ENCODE peak calls at places on chromosomes 7 and 10, in nine cellular contexts. One of them, this sample, is unnamed.

GRCh38 chr10:100076750-100077149 is 4.9 kb downstream of the CPN1 start:
- DNase-seq in right cardiac atrium: no peak
- DNase-seq in HCT116: no peak
- DNase-seq in esophagus squamous epithelium: no peak
- DNase-seq in CD8-positive, alpha-beta T cell: no peak
- DNase-seq in neuronal stem cell: no peak
- DNase-seq in stomach: no peak
- DNase-seq in fibroblast of lung: no peak
- DNase-seq in AG04450: no peak
- DNase-seq in this sample: no peak

GRCh38 chr10:46231087-46231486 is 55.7 kb upstream of the ANTXRL start:
- DNase-seq in right cardiac atrium: no peak
- DNase-seq in HCT116: no peak
- DNase-seq in esophagus squamous epithelium: no peak
- DNase-seq in CD8-positive, alpha-beta T cell: no peak
- DNase-seq in neuronal stem cell: no peak
- DNase-seq in stomach: peak
- DNase-seq in fibroblast of lung: no peak
- DNase-seq in AG04450: no peak
- DNase-seq in this sample: no peak

GRCh38 chr10:34091796-34092195 is 723.3 kb downstream of the PARD3 start:
- DNase-seq in right cardiac atrium: no peak
- DNase-seq in HCT116: no peak
- DNase-seq in esophagus squamous epithelium: no peak
- DNase-seq in CD8-positive, alpha-beta T cell: no peak
- DNase-seq in neuronal stem cell: no peak
- DNase-seq in stomach: no peak
- DNase-seq in fibroblast of lung: no peak
- DNase-seq in AG04450: no peak
- DNase-seq in this sample: no peak

GRCh38 chr7:74454059-74454947 is 597 bp downstream of the GTF2IRD1 start:
- DNase-seq in right cardiac atrium: no peak
- DNase-seq in HCT116: no peak
- DNase-seq in esophagus squamous epithelium: no peak
- DNase-seq in CD8-positive, alpha-beta T cell: no peak
- DNase-seq in neuronal stem cell: no peak
- DNase-seq in stomach: no peak
- DNase-seq in fibroblast of lung: no peak
- DNase-seq in AG04450: no peak
- DNase-seq in this sample: peak

GRCh38 chr10:77320852-77321496 is 316.6 kb downstream of the KCNMA1 start:
- DNase-seq in right cardiac atrium: no peak
- DNase-seq in HCT116: no peak
- DNase-seq in esophagus squamous epithelium: no peak
- DNase-seq in CD8-positive, alpha-beta T cell: no peak
- DNase-seq in neuronal stem cell: no peak
- DNase-seq in stomach: no peak
- DNase-seq in fibroblast of lung: peak
- DNase-seq in AG04450: peak
- DNase-seq in this sample: no peak

GRCh38 chr7:102456327-102456726 is 8.3 kb downstream of the ALKBH4 start:
- DNase-seq in right cardiac atrium: no peak
- DNase-seq in HCT116: peak
- DNase-seq in esophagus squamous epithelium: no peak
- DNase-seq in CD8-positive, alpha-beta T cell: no peak
- DNase-seq in neuronal stem cell: no peak
- DNase-seq in stomach: no peak
- DNase-seq in fibroblast of lung: peak
- DNase-seq in AG04450: no peak
- DNase-seq in this sample: no peak

GRCh38 chr7:127943541-127944521 is 87.4 kb downstream of the LRRC4 start:
- DNase-seq in right cardiac atrium: peak
- DNase-seq in HCT116: no peak
- DNase-seq in esophagus squamous epithelium: no peak
- DNase-seq in CD8-positive, alpha-beta T cell: no peak
- DNase-seq in neuronal stem cell: no peak
- DNase-seq in stomach: no peak
- DNase-seq in fibroblast of lung: peak
- DNase-seq in AG04450: no peak
- DNase-seq in this sample: peak

GRCh38 chr10:47156873-47157272 is 143.1 kb upstream of the GDF10 start:
- DNase-seq in right cardiac atrium: no peak
- DNase-seq in HCT116: no peak
- DNase-seq in esophagus squamous epithelium: no peak
- DNase-seq in CD8-positive, alpha-beta T cell: no peak
- DNase-seq in neuronal stem cell: no peak
- DNase-seq in stomach: no peak
- DNase-seq in fibroblast of lung: no peak
- DNase-seq in AG04450: no peak
- DNase-seq in this sample: no peak

DNA sequence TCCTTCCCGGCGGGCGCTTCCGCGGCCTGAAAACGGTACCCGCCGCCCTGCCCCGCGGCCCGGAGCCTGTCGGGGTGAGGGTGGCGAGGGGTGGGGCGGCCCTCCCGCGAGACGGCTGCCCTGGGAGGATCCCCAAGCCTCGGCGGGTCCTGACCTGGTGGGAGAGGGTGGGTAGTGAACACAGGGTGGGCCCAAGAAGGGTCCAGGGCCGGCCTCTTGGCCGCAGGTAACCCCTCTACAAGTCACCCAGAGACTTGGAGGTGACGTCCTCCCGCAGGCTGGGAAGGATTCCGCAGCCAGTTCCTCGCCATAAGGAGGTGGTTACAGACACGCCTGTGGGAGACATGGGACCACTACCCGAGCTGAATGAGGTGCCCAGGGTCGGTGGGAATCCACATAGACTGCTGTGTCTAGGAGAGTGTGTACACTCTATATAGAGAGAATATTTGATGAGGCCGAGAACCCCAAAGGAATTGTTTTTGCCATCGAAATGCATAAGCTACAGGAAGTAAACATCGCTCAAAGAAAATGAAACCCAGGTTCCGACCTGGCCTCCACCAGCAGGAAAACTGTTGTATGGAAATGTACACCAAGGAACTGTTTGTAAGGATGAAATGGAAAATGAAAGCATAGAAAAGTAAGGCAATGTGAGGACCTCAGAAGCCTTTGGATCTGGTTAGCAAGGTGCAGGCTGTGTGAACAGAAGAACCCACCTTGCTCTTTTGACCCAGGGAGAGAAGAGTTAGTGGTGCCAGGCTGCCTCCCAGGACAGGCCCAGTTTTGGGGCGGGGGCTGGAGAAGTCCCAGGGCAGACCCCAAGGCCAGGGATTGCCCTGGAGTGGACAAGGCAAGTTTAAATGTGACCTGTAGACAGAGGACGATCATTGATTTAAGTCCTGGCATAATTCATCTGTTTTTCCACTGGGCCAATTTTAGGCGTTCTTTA is 659 bp downstream of the OPTN start:
- DNase-seq in right cardiac atrium: peak
- DNase-seq in HCT116: no peak
- DNase-seq in esophagus squamous epithelium: no peak
- DNase-seq in CD8-positive, alpha-beta T cell: no peak
- DNase-seq in neuronal stem cell: peak
- DNase-seq in stomach: peak
- DNase-seq in fibroblast of lung: peak
- DNase-seq in AG04450: no peak
- DNase-seq in this sample: no peak
- H3K27ac ChIP-seq in right cardiac atrium: peak
- H3K27ac ChIP-seq in HCT116: peak
- H3K27ac ChIP-seq in esophagus squamous epithelium: peak
- H3K27ac ChIP-seq in CD8-positive, alpha-beta T cell: peak
- H3K27ac ChIP-seq in neuronal stem cell: no peak
- H3K27ac ChIP-seq in stomach: peak
- H3K27ac ChIP-seq in fibroblast of lung: peak
- H3K27ac ChIP-seq in AG04450: no peak
- H3K27ac ChIP-seq in this sample: peak

GRCh38 chr10:26475448-26475847 is 37.3 kb downstream of the APBB1IP start:
- DNase-seq in right cardiac atrium: no peak
- DNase-seq in HCT116: no peak
- DNase-seq in esophagus squamous epithelium: no peak
- DNase-seq in CD8-positive, alpha-beta T cell: no peak
- DNase-seq in neuronal stem cell: no peak
- DNase-seq in stomach: no peak
- DNase-seq in fibroblast of lung: no peak
- DNase-seq in AG04450: no peak
- DNase-seq in this sample: no peak
- H3K27ac ChIP-seq in right cardiac atrium: no peak
- H3K27ac ChIP-seq in HCT116: no peak
- H3K27ac ChIP-seq in esophagus squamous epithelium: no peak
- H3K27ac ChIP-seq in CD8-positive, alpha-beta T cell: peak
- H3K27ac ChIP-seq in neuronal stem cell: no peak
- H3K27ac ChIP-seq in stomach: no peak
- H3K27ac ChIP-seq in fibroblast of lung: no peak
- H3K27ac ChIP-seq in AG04450: no peak
- H3K27ac ChIP-seq in this sample: no peak

GRCh38 chr10:125023862-125024495 is 82.1 kb downstream of the ZRANB1 start:
- DNase-seq in right cardiac atrium: peak
- DNase-seq in HCT116: no peak
- DNase-seq in esophagus squamous epithelium: no peak
- DNase-seq in CD8-positive, alpha-beta T cell: no peak
- DNase-seq in neuronal stem cell: no peak
- DNase-seq in stomach: peak
- DNase-seq in fibroblast of lung: no peak
- DNase-seq in AG04450: no peak
- DNase-seq in this sample: peak

GRCh38 chr10:125022671-125023070 is 80.7 kb downstream of the ZRANB1 start:
- DNase-seq in right cardiac atrium: no peak
- DNase-seq in HCT116: no peak
- DNase-seq in esophagus squamous epithelium: no peak
- DNase-seq in CD8-positive, alpha-beta T cell: no peak
- DNase-seq in neuronal stem cell: no peak
- DNase-seq in stomach: no peak
- DNase-seq in fibroblast of lung: no peak
- DNase-seq in AG04450: no peak
- DNase-seq in this sample: no peak

GRCh38 chr10:125021686-125022374 is 79.9 kb downstream of the ZRANB1 start:
- DNase-seq in right cardiac atrium: no peak
- DNase-seq in HCT116: no peak
- DNase-seq in esophagus squamous epithelium: no peak
- DNase-seq in CD8-positive, alpha-beta T cell: no peak
- DNase-seq in neuronal stem cell: no peak
- DNase-seq in stomach: no peak
- DNase-seq in fibroblast of lung: no peak
- DNase-seq in AG04450: no peak
- DNase-seq in this sample: no peak

GRCh38 chr10:125024496-125025234 is 82.7 kb downstream of the ZRANB1 start:
- DNase-seq in right cardiac atrium: no peak
- DNase-seq in HCT116: no peak
- DNase-seq in esophagus squamous epithelium: no peak
- DNase-seq in CD8-positive, alpha-beta T cell: no peak
- DNase-seq in neuronal stem cell: no peak
- DNase-seq in stomach: no peak
- DNase-seq in fibroblast of lung: no peak
- DNase-seq in AG04450: no peak
- DNase-seq in this sample: no peak

DNA sequence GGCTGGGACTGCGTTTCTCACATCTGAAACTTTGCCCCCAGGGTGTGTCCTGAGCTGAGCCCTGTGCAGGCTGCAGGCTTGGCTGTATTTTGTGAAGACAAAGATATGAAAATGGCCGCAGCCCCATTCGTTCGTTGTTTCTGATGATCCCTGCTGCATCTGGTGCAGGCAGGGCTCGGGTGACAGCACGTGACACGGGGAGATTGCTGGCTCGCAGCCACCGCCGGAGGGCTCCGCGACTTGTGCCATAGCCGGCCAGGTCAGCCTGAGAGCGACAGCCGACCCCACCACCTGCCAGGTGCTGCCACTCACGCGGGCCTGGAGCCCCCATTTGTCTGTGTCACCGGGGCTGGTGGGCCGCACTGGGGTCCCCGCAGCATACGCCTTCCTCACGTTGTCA is 81.3 kb downstream of the ZRANB1 start:
- DNase-seq in right cardiac atrium: no peak
- DNase-seq in HCT116: no peak
- DNase-seq in esophagus squamous epithelium: no peak
- DNase-seq in CD8-positive, alpha-beta T cell: no peak
- DNase-seq in neuronal stem cell: no peak
- DNase-seq in stomach: peak
- DNase-seq in fibroblast of lung: no peak
- DNase-seq in AG04450: no peak
- DNase-seq in this sample: peak
- H3K27ac ChIP-seq in right cardiac atrium: peak
- H3K27ac ChIP-seq in HCT116: no peak
- H3K27ac ChIP-seq in esophagus squamous epithelium: no peak
- H3K27ac ChIP-seq in CD8-positive, alpha-beta T cell: no peak
- H3K27ac ChIP-seq in neuronal stem cell: no peak
- H3K27ac ChIP-seq in stomach: peak
- H3K27ac ChIP-seq in fibroblast of lung: no peak
- H3K27ac ChIP-seq in AG04450: no peak
- H3K27ac ChIP-seq in this sample: peak

GRCh38 chr7:112495820-112496462 is 15.2 kb downstream of the LSMEM1 start:
- DNase-seq in right cardiac atrium: peak
- DNase-seq in HCT116: peak
- DNase-seq in esophagus squamous epithelium: no peak
- DNase-seq in CD8-positive, alpha-beta T cell: no peak
- DNase-seq in neuronal stem cell: peak
- DNase-seq in stomach: peak
- DNase-seq in fibroblast of lung: peak
- DNase-seq in AG04450: no peak
- DNase-seq in this sample: no peak

GRCh38 chr7:112487938-112488575 is 7.3 kb downstream of the LSMEM1 start:
- DNase-seq in right cardiac atrium: no peak
- DNase-seq in HCT116: no peak
- DNase-seq in esophagus squamous epithelium: no peak
- DNase-seq in CD8-positive, alpha-beta T cell: no peak
- DNase-seq in neuronal stem cell: no peak
- DNase-seq in stomach: no peak
- DNase-seq in fibroblast of lung: no peak
- DNase-seq in AG04450: no peak
- DNase-seq in this sample: no peak

GRCh38 chr7:112495156-112495788 is 14.5 kb downstream of the LSMEM1 start:
- DNase-seq in right cardiac atrium: no peak
- DNase-seq in HCT116: no peak
- DNase-seq in esophagus squamous epithelium: no peak
- DNase-seq in CD8-positive, alpha-beta T cell: no peak
- DNase-seq in neuronal stem cell: no peak
- DNase-seq in stomach: no peak
- DNase-seq in fibroblast of lung: no peak
- DNase-seq in AG04450: no peak
- DNase-seq in this sample: no peak

GRCh38 chr7:112487457-112487856 is 6.7 kb downstream of the LSMEM1 start:
- DNase-seq in right cardiac atrium: no peak
- DNase-seq in HCT116: no peak
- DNase-seq in esophagus squamous epithelium: no peak
- DNase-seq in CD8-positive, alpha-beta T cell: no peak
- DNase-seq in neuronal stem cell: no peak
- DNase-seq in stomach: no peak
- DNase-seq in fibroblast of lung: no peak
- DNase-seq in AG04450: no peak
- DNase-seq in this sample: no peak

DNA sequence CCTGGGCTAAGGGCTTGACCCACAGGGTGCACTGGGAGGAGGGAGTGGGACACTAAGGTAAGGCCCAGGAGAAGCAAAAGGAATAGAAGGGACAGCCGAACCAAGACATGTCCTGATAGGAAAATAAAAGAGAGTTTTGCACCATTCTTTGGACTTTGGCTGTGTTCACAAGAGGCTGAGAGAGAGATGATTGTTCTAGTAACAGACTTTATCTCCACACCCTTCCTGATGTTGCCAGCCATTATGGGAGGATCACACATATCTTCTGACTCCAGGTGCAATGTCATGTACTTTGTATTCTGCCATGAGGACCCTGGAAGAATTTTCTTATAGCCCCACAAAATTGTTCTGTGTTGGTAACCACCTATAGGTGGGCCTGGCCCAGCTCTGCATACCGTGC is 11.4 kb downstream of the LSMEM1 start:
- DNase-seq in right cardiac atrium: no peak
- DNase-seq in HCT116: no peak
- DNase-seq in esophagus squamous epithelium: no peak
- DNase-seq in CD8-positive, alpha-beta T cell: no peak
- DNase-seq in neuronal stem cell: no peak
- DNase-seq in stomach: no peak
- DNase-seq in fibroblast of lung: no peak
- DNase-seq in AG04450: no peak
- DNase-seq in this sample: no peak
- H3K27ac ChIP-seq in right cardiac atrium: no peak
- H3K27ac ChIP-seq in HCT116: no peak
- H3K27ac ChIP-seq in esophagus squamous epithelium: no peak
- H3K27ac ChIP-seq in CD8-positive, alpha-beta T cell: no peak
- H3K27ac ChIP-seq in neuronal stem cell: no peak
- H3K27ac ChIP-seq in stomach: no peak
- H3K27ac ChIP-seq in fibroblast of lung: no peak
- H3K27ac ChIP-seq in AG04450: no peak
- H3K27ac ChIP-seq in this sample: no peak